ENCODE peak calls at places on chromosome 22, in seven cellular contexts. A, C, P, Y, Z, R and M are unnamed samples.

GRCh38 chr22:50723991-50724390 is 14.0 kb upstream of the ACR start:
- ATAC-seq in A (no peak), C (no peak), P (no peak), Y (no peak), Z (no peak), R (no peak), M (peak; percentile 58)

GRCh38 chr22:49567894-49568750 is 259.6 kb downstream of the BRD1 start:
- ATAC-seq in A (no peak), C (no peak), P (no peak), Y (no peak), Z (no peak), R (no peak), M (no peak)

GRCh38 chr22:41732096-41732772 is 32.9 kb downstream of the MEI1 start:
- ATAC-seq in A (no peak), C (no peak), P (no peak), Y (no peak), Z (no peak), R (no peak), M (peak; percentile 88)

GRCh38 chr22:31841029-31841827 is 87.4 kb downstream of the DEPDC5 start:
- ATAC-seq in A (no peak), C (no peak), P (no peak), Y (no peak), Z (no peak), R (no peak), M (peak; percentile 41)

GRCh38 chr22:50282361-50283144 is 12.4 kb upstream of the MAPK11 start:
- ATAC-seq in A (no peak), C (no peak), P (no peak), Y (peak; percentile 34), Z (no peak), R (peak; percentile 37), M (no peak)

GRCh38 chr22:23261900-23262450 is 81.7 kb downstream of the BCR start:
- ATAC-seq in A (no peak), C (no peak), P (no peak), Y (no peak), Z (no peak), R (no peak), M (no peak)

GRCh38 chr22:37419370-37419915 is 7.8 kb downstream of the ELFN2 start:
- ATAC-seq in A (peak; percentile 11), C (no peak), P (peak; percentile 18), Y (no peak), Z (peak; percentile 22), R (peak; percentile 13), M (no peak)

GRCh38 chr22:45688606-45689080 is 17.0 kb downstream of the ATXN10 start:
- ATAC-seq in A (no peak), C (no peak), P (no peak), Y (no peak), Z (no peak), R (peak; percentile 86), M (no peak)

GRCh38 chr22:36873614-36874308 is 13.0 kb downstream of the NCF4 start:
- ATAC-seq in A (peak; percentile 57), C (peak; percentile 66), P (peak; percentile 81), Y (peak; percentile 70), Z (peak; percentile 91), R (peak; percentile 86), M (peak; percentile 92)

GRCh38 chr22:32847067-32847491 is 45.6 kb downstream of the TIMP3 start:
- ATAC-seq in A (no peak), C (no peak), P (no peak), Y (peak; percentile 17), Z (no peak), R (peak; percentile 5), M (no peak)

GRCh38 chr22:45263790-45264269 is 20.9 kb upstream of the UPK3A start:
- ATAC-seq in A (no peak), C (no peak), P (peak; percentile 62), Y (peak; percentile 96), Z (no peak), R (peak; percentile 94), M (peak; percentile 46)

GRCh38 chr22:20254975-20255946 is 12.9 kb downstream of the RTN4R start:
- ATAC-seq in A (no peak), C (no peak), P (no peak), Y (no peak), Z (no peak), R (no peak), M (peak; percentile 39)

GRCh38 chr22:45246060-45246985 is 5.6 kb upstream of the KIAA0930 start:
- ATAC-seq in A (peak; percentile 38), C (no peak), P (no peak), Y (peak; percentile 86), Z (no peak), R (peak; percentile 62), M (peak; percentile 49)

GRCh38 chr22:46454233-46454909 is 83.0 kb downstream of the CELSR1 start:
- ATAC-seq in A (no peak), C (no peak), P (no peak), Y (no peak), Z (no peak), R (no peak), M (no peak)

GRCh38 chr22:39128508-39128907 is 24.0 kb downstream of the CBX7 start:
- ATAC-seq in A (no peak), C (no peak), P (no peak), Y (no peak), Z (peak; percentile 35), R (no peak), M (peak; percentile 45)

GRCh38 chr22:19748139-19748538 is 12.4 kb upstream of the TBX1 start:
- ATAC-seq in A (no peak), C (no peak), P (no peak), Y (no peak), Z (no peak), R (no peak), M (no peak)

GRCh38 chr22:29985912-29986311 is 94.4 kb upstream of the HORMAD2 start:
- ATAC-seq in A (no peak), C (no peak), P (no peak), Y (no peak), Z (no peak), R (no peak), M (no peak)

GRCh38 chr22:43136255-43136654 is 6.9 kb downstream of the MCAT start:
- ATAC-seq in A (peak; percentile 63), C (peak; percentile 59), P (peak; percentile 75), Y (peak; percentile 40), Z (peak; percentile 73), R (peak; percentile 72), M (peak; percentile 75)

GRCh38 chr22:25172153-25172552 is 27.5 kb upstream of the CRYBB3 start:
- ATAC-seq in A (no peak), C (no peak), P (peak; percentile 58), Y (peak; percentile 42), Z (peak; percentile 73), R (peak; percentile 77), M (peak; percentile 50)